ENCODE peak calls at places on chromosome 18, in six cellular contexts. One of them, this sample, is unnamed.

GRCh38 chr18:11998182-11998581 is 16.9 kb downstream of the IMPA2 start:
- DNase-seq in H1: no peak
- DNase-seq in GM12878: no peak
- DNase-seq in GM12892: no peak
- DNase-seq in HepG2: no peak
- DNase-seq in K562: no peak
- DNase-seq in this sample: no peak

GRCh38 chr18:715626-716025 is 3.2 kb upstream of the ENOSF1 start:
- DNase-seq in HepG2: no peak
- DNase-seq in GM12878: no peak
- DNase-seq in K562: no peak
- DNase-seq in GM12892: no peak
- DNase-seq in H1: no peak
- DNase-seq in this sample: no peak

GRCh38 chr18:79512461-79513380 is 117.0 kb downstream of the NFATC1 start:
- DNase-seq in GM12892: no peak
- DNase-seq in GM12878: no peak
- DNase-seq in H1: no peak
- DNase-seq in HepG2: no peak
- DNase-seq in K562: no peak
- DNase-seq in this sample: no peak

GRCh38 chr18:13375302-13376255 is 157.0 kb downstream of the LDLRAD4 start:
- DNase-seq in K562: no peak
- DNase-seq in H1: no peak
- DNase-seq in HepG2: no peak
- DNase-seq in GM12892: peak
- DNase-seq in GM12878: peak
- DNase-seq in this sample: peak

GRCh38 chr18:79581406-79581805 is 98.2 kb upstream of the CTDP1 start:
- DNase-seq in K562: no peak
- DNase-seq in GM12878: no peak
- DNase-seq in GM12892: no peak
- DNase-seq in HepG2: no peak
- DNase-seq in H1: no peak
- DNase-seq in this sample: no peak

GRCh38 chr18:45871655-45872054 is 46.2 kb downstream of the SIGLEC15 start:
- DNase-seq in K562: no peak
- DNase-seq in HepG2: peak
- DNase-seq in GM12878: no peak
- DNase-seq in H1: no peak
- DNase-seq in GM12892: no peak
- DNase-seq in this sample: no peak

GRCh38 chr18:77054288-77054605 is 78.3 kb downstream of the MBP start:
- DNase-seq in H1: no peak
- DNase-seq in GM12878: no peak
- DNase-seq in GM12892: no peak
- DNase-seq in K562: no peak
- DNase-seq in HepG2: no peak
- DNase-seq in this sample: no peak

GRCh38 chr18:6920099-6920955 is 190.8 kb downstream of the ARHGAP28 start:
- DNase-seq in GM12878: no peak
- DNase-seq in K562: peak
- DNase-seq in GM12892: peak
- DNase-seq in HepG2: peak
- DNase-seq in H1: no peak
- DNase-seq in this sample: peak

GRCh38 chr18:42157420-42157819 is 202.4 kb downstream of the PIK3C3 start:
- DNase-seq in K562: no peak
- DNase-seq in HepG2: no peak
- DNase-seq in GM12892: no peak
- DNase-seq in GM12878: no peak
- DNase-seq in H1: no peak
- DNase-seq in this sample: no peak

GRCh38 chr18:79631096-79631507 is 48.5 kb upstream of the CTDP1 start:
- DNase-seq in GM12878: no peak
- DNase-seq in H1: no peak
- DNase-seq in GM12892: no peak
- DNase-seq in HepG2: no peak
- DNase-seq in K562: no peak
- DNase-seq in this sample: no peak

GRCh38 chr18:46632401-46633089 is 24.5 kb downstream of the LOXHD1 start:
- DNase-seq in K562: no peak
- DNase-seq in GM12878: no peak
- DNase-seq in GM12892: no peak
- DNase-seq in H1: no peak
- DNase-seq in HepG2: no peak
- DNase-seq in this sample: no peak

GRCh38 chr18:50806208-50806616 is 13.6 kb downstream of the MRO start:
- DNase-seq in H1: no peak
- DNase-seq in GM12878: no peak
- DNase-seq in GM12892: no peak
- DNase-seq in HepG2: peak
- DNase-seq in K562: peak
- DNase-seq in this sample: no peak

GRCh38 chr18:5457467-5457957 is 86.3 kb downstream of the EPB41L3 start:
- DNase-seq in K562: no peak
- DNase-seq in GM12892: no peak
- DNase-seq in GM12878: no peak
- DNase-seq in HepG2: no peak
- DNase-seq in H1: no peak
- DNase-seq in this sample: no peak

GRCh38 chr18:22254088-22254487 is 84.7 kb downstream of the GATA6 start:
- DNase-seq in HepG2: no peak
- DNase-seq in K562: no peak
- DNase-seq in GM12878: no peak
- DNase-seq in H1: no peak
- DNase-seq in GM12892: no peak
- DNase-seq in this sample: no peak

GRCh38 chr18:67010916-67011315 is 407.0 kb upstream of the CDH19 start:
- DNase-seq in GM12892: no peak
- DNase-seq in K562: no peak
- DNase-seq in H1: no peak
- DNase-seq in HepG2: no peak
- DNase-seq in GM12878: no peak
- DNase-seq in this sample: no peak

GRCh38 chr18:24322594-24323136 is 75.0 kb downstream of the OSBPL1A start:
- DNase-seq in H1: no peak
- DNase-seq in K562: no peak
- DNase-seq in GM12892: no peak
- DNase-seq in HepG2: no peak
- DNase-seq in GM12878: no peak
- DNase-seq in this sample: no peak

GRCh38 chr18:54215069-54215468 is 9.4 kb downstream of the MBD2 start:
- DNase-seq in GM12892: no peak
- DNase-seq in GM12878: no peak
- DNase-seq in K562: no peak
- DNase-seq in HepG2: no peak
- DNase-seq in H1: no peak
- DNase-seq in this sample: no peak

GRCh38 chr18:23232331-23232730 is 97.0 kb downstream of the CABLES1 start:
- DNase-seq in GM12892: no peak
- DNase-seq in GM12878: peak
- DNase-seq in HepG2: no peak
- DNase-seq in H1: no peak
- DNase-seq in K562: no peak
- DNase-seq in this sample: no peak

GRCh38 chr18:47204908-47205522 is 28.9 kb upstream of the IER3IP1 start:
- DNase-seq in GM12878: no peak
- DNase-seq in H1: no peak
- DNase-seq in HepG2: peak
- DNase-seq in K562: peak
- DNase-seq in GM12892: no peak
- DNase-seq in this sample: no peak

GRCh38 chr18:75142677-75143076 is 66.3 kb downstream of the PTGR3 start:
- DNase-seq in GM12878: no peak
- DNase-seq in GM12892: no peak
- DNase-seq in HepG2: no peak
- DNase-seq in K562: no peak
- DNase-seq in H1: no peak
- DNase-seq in this sample: no peak

GRCh38 chr18:55264108-55264507 is 304.8 kb upstream of the CCDC68 start:
- DNase-seq in GM12878: no peak
- DNase-seq in H1: no peak
- DNase-seq in HepG2: no peak
- DNase-seq in K562: no peak
- DNase-seq in GM12892: no peak
- DNase-seq in this sample: no peak

GRCh38 chr18:74414951-74415515 is 42.1 kb downstream of the DIPK1C start:
- DNase-seq in GM12892: no peak
- DNase-seq in H1: no peak
- DNase-seq in GM12878: no peak
- DNase-seq in HepG2: no peak
- DNase-seq in K562: no peak
- DNase-seq in this sample: no peak

GRCh38 chr18:45106331-45106774 is 425.7 kb downstream of the SETBP1 start:
- DNase-seq in H1: no peak
- DNase-seq in K562: no peak
- DNase-seq in GM12878: peak
- DNase-seq in HepG2: no peak
- DNase-seq in GM12892: no peak
- DNase-seq in this sample: no peak

GRCh38 chr18:57772387-57772799 is 30.7 kb downstream of the ATP8B1 start:
- DNase-seq in HepG2: peak
- DNase-seq in K562: no peak
- DNase-seq in GM12878: no peak
- DNase-seq in H1: no peak
- DNase-seq in GM12892: no peak
- DNase-seq in this sample: no peak

GRCh38 chr18:57771626-57772025 is 31.5 kb downstream of the ATP8B1 start:
- DNase-seq in HepG2: no peak
- DNase-seq in GM12878: no peak
- DNase-seq in H1: no peak
- DNase-seq in K562: no peak
- DNase-seq in GM12892: no peak
- DNase-seq in this sample: no peak

GRCh38 chr18:57767259-57768050 is 35.7 kb downstream of the ATP8B1 start:
- DNase-seq in GM12878: no peak
- DNase-seq in HepG2: no peak
- DNase-seq in GM12892: no peak
- DNase-seq in K562: no peak
- DNase-seq in H1: no peak
- DNase-seq in this sample: no peak

GRCh38 chr18:57771183-57771582 is 31.9 kb downstream of the ATP8B1 start:
- DNase-seq in H1: no peak
- DNase-seq in GM12878: no peak
- DNase-seq in K562: no peak
- DNase-seq in HepG2: no peak
- DNase-seq in GM12892: no peak
- DNase-seq in this sample: no peak

DNA sequence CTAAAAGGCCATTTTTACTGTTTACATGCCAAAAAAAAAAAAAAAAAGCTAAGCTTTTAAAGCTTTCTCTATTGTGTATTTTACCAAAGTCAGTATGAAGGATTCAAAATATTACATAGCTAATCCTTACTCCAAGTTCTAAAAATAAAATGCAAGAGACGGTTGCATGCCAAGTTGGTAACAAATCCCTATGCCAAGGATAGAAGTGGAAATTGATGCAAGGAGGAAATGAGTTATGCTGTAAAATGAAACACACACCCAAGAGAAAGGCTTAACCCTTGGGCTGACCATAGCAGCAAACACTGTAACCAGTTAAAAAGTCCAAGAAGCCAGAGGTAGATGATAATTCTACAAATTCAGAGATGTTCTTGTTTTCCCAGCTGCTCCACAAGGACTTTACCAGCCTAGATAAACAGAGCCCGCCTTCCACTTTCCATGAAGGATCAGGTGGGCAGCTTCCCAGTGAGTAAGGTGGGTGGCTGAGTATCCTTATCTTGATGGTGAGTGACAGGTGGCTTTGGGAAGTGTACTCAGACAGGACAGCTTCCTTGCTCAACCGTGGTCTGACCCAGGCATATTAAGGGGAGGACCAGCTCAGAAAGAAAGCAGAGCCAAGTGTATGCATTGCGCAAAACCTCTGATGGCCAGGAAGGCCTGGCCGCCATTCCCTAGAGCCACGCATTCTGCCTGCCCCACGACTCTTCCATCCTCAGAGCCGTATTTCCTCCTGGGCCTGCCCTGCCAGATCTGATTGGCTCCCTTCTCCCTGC is 34.4 kb downstream of the ATP8B1 start:
- DNase-seq in GM12878: no peak
- DNase-seq in GM12892: no peak
- DNase-seq in HepG2: no peak
- DNase-seq in K562: no peak
- DNase-seq in H1: no peak
- DNase-seq in this sample: no peak
- TF ChIP-seq TAF1 in GM12878: no peak
- TF ChIP-seq TAF1 in GM12892: no peak
- TF ChIP-seq TAF1 in HepG2: no peak
- TF ChIP-seq TAF1 in K562: no peak
- TF ChIP-seq TAF1 in H1: no peak
- TF ChIP-seq TAF1 in this sample: no peak

GRCh38 chr18:34734048-34734447 is 23.9 kb downstream of the DTNA start:
- DNase-seq in HepG2: peak
- DNase-seq in GM12892: no peak
- DNase-seq in K562: no peak
- DNase-seq in H1: no peak
- DNase-seq in GM12878: no peak
- DNase-seq in this sample: no peak
- TF ChIP-seq POLR2A in HepG2: no peak
- TF ChIP-seq POLR2A in GM12892: no peak
- TF ChIP-seq POLR2A in K562: no peak
- TF ChIP-seq POLR2A in H1: no peak
- TF ChIP-seq POLR2A in GM12878: no peak
- TF ChIP-seq POLR2A in this sample: no peak

DNA sequence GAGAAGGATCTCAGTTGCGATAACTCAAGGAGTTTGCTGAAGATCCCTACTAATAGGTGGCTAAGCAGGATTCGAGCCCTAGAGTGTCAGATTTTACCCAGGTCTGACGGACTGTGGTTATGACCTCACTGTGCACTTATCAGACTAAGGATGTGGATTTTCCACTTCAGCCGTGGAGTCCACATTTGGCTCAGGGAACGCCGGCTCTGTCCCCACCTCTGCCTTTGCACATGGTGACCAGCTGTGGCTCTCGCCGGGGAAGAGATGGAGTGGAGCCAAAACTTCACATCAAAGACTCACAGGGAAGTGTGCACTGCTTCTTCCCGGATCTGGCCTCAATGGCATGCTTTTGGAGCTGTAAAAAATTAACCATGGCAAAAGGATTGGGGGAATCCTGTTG is 249.3 kb upstream of the APCDD1 start:
- DNase-seq in GM12892: no peak
- DNase-seq in GM12878: no peak
- DNase-seq in HepG2: no peak
- DNase-seq in H1: no peak
- DNase-seq in K562: no peak
- DNase-seq in this sample: no peak
- TF ChIP-seq TAF1 in GM12892: no peak
- TF ChIP-seq TAF1 in GM12878: no peak
- TF ChIP-seq TAF1 in HepG2: no peak
- TF ChIP-seq TAF1 in H1: no peak
- TF ChIP-seq TAF1 in K562: no peak
- TF ChIP-seq TAF1 in this sample: no peak

DNA sequence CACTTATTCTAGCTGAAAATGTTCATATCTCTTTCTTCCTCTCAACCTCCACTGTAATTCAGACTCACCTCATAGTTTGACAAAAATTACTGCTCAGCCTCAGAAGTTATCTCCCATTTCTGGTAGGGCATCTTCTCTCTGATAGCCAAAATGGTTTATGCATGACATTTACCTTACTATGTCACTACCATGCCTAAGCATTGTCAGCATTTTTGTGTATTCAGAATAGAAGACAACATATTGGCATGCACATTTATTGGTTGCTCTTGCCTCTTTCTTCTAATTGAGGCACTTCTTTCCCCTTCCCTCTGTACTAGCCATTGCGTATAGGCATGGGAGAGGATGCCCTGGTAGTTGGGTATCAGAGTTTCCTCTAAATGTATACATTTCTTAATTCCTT is 406.1 kb upstream of the DCC start:
- DNase-seq in H1: no peak
- DNase-seq in K562: no peak
- DNase-seq in HepG2: no peak
- DNase-seq in GM12878: no peak
- DNase-seq in GM12892: no peak
- DNase-seq in this sample: no peak
- TF ChIP-seq POLR2A in H1: no peak
- TF ChIP-seq POLR2A in K562: no peak
- TF ChIP-seq POLR2A in HepG2: no peak
- TF ChIP-seq POLR2A in GM12878: no peak
- TF ChIP-seq POLR2A in GM12892: no peak
- TF ChIP-seq POLR2A in this sample: no peak